ENCODE peak calls at places on chromosomes 13 and 19, in five cellular contexts. F is effector memory CD4-positive, alpha-beta T cell; Z is IMR-90; Q is fibroblast of lung; R is adrenal gland. Y is an unnamed sample.
A peak's percentile ranks its signal among the peaks of the same experiment; 100 is the strongest.

GRCh38 chr13:28659611-28659970 is 661 bp downstream of the POMP start:
- DNase-seq in F (no peak), Z (peak; percentile 75), Q (peak; percentile 57), R (peak; percentile 13), Y (no peak)

GRCh38 chr13:110137677-110138008 is 169.3 kb downstream of the COL4A1 start:
- DNase-seq in F (no peak), Z (no peak), Q (no peak), R (peak; percentile 52), Y (peak; percentile 63)

GRCh38 chr13:57787058-57787791 is 155.7 kb downstream of the PCDH17 start:
- DNase-seq in F (no peak), Z (no peak), Q (no peak), R (no peak), Y (no peak)

GRCh38 chr13:19993024-19993423 is 34.5 kb downstream of the ZMYM2 start:
- DNase-seq in F (no peak), Z (no peak), Q (no peak), R (no peak), Y (no peak)

GRCh38 chr19:662207-662961 is 630 bp downstream of the RNF126 start:
- DNase-seq in F (peak; percentile 61), Z (peak; percentile 38), Q (no peak), R (peak; percentile 54), Y (no peak)

GRCh38 chr19:16327911-16328823 is 3.5 kb downstream of the KLF2 start:
- DNase-seq in F (peak; percentile 57), Z (peak; percentile 86), Q (peak; percentile 96), R (peak; percentile 83), Y (no peak)

GRCh38 chr19:12974301-12975220 is 5.2 kb downstream of the DAND5 start:
- DNase-seq in F (no peak), Z (no peak), Q (no peak), R (no peak), Y (no peak)

GRCh38 chr13:51684076-51684475 is 99.8 kb downstream of the WDFY2 start:
- DNase-seq in F (no peak), Z (peak; percentile 49), Q (no peak), R (no peak), Y (no peak)

GRCh38 chr13:97165527-97166425 is 56.4 kb upstream of the MBNL2 start:
- DNase-seq in F (no peak), Z (no peak), Q (no peak), R (no peak), Y (no peak)

GRCh38 chr19:7883796-7884570 is 4.3 kb upstream of the LRRC8E start:
- DNase-seq in F (no peak), Z (peak; percentile 33), Q (peak; percentile 23), R (no peak), Y (no peak)

GRCh38 chr19:39845621-39846175 is 481 bp downstream of the FBL start:
- DNase-seq in F (no peak), Z (no peak), Q (no peak), R (no peak), Y (no peak)

GRCh38 chr13:30021611-30022010 is 171.2 kb upstream of the UBL3 start:
- DNase-seq in F (no peak), Z (peak; percentile 37), Q (no peak), R (no peak), Y (no peak)

GRCh38 chr19:9839415-9839814 is 4.3 kb downstream of the PIN1 start:
- DNase-seq in F (no peak), Z (peak; percentile 51), Q (peak; percentile 75), R (no peak), Y (no peak)

GRCh38 chr19:19554074-19555023 is 16.3 kb downstream of the CILP2 start:
- DNase-seq in F (peak; percentile 34), Z (peak; percentile 21), Q (peak; percentile 35), R (peak; percentile 53), Y (peak; percentile 27)

GRCh38 chr13:112744306-112745021 is 54.6 kb downstream of the ATP11A start:
- DNase-seq in F (no peak), Z (peak; percentile 63), Q (peak; percentile 49), R (no peak), Y (no peak)

GRCh38 chr19:20482721-20483120 is 82.9 kb downstream of the ZNF737 start:
- DNase-seq in F (peak; percentile 2), Z (no peak), Q (no peak), R (no peak), Y (no peak)

GRCh38 chr19:47514151-47514868 is 553 bp downstream of the NAPA start:
- DNase-seq in F (no peak), Z (no peak), Q (no peak), R (no peak), Y (no peak)

GRCh38 chr13:77477299-77477848 is 58.1 kb upstream of the SCEL start:
- DNase-seq in F (no peak), Z (no peak), Q (no peak), R (no peak), Y (no peak)

GRCh38 chr19:12521996-12522395 is 29.3 kb downstream of the ZNF564 start:
- DNase-seq in F (no peak), Z (no peak), Q (no peak), R (no peak), Y (no peak)

GRCh38 chr13:45433381-45433790 is 15.2 kb upstream of the SLC25A30 start:
- DNase-seq in F (no peak), Z (no peak), Q (no peak), R (no peak), Y (no peak)

DNA sequence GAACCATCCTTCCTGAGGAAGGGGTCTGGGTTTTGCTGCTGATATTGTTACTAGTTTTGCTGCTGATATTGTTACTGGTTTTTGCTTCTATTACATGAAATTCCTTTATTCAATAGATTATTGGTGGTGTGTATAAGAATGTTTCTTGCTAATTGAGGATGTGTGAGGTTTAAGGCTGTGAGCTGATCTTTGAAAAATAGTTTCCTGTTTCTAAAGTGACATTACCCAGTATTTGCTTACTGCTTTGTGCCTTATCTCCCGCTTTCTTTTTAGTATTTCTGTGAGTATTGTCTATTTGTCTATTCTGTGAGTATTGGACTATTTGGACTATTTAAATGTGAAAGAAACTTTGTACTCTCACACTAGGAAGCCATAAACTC is 38.2 kb upstream of the C1QTNF9 start:
- DNase-seq in F (no peak), Z (no peak), Q (no peak), R (no peak), Y (no peak)
- H3K4me1 ChIP-seq in F (peaks cover 70% of the 10 kb centered on the region), Z (peaks cover 18% of the 10 kb centered on the region), Q (peaks cover 6% of the 10 kb centered on the region), R (peaks cover 47% of the 10 kb centered on the region), Y (peaks cover 25% of the 10 kb centered on the region)

GRCh38 chr19:3054972-3055740 is 7.1 kb downstream of the TLE5 start:
- DNase-seq in F (no peak), Z (peak; percentile 17), Q (no peak), R (no peak), Y (peak; percentile 88)
- H3K27ac ChIP-seq in F (no peak overlapping the region), Z (no peak overlapping the region), Q (no peak overlapping the region), R (peak overlapping the region; percentile 70), Y (peak overlapping the region; percentile 30)

GRCh38 chr19:45621976-45622503 is 17.2 kb downstream of the EML2 start:
- DNase-seq in F (no peak), Z (no peak), Q (no peak), R (no peak), Y (no peak)

GRCh38 chr19:45615795-45616708 is 14.0 kb upstream of the GPR4 start:
- DNase-seq in F (peak; percentile 64), Z (peak; percentile 80), Q (peak; percentile 80), R (peak; percentile 95), Y (peak; percentile 48)

GRCh38 chr19:45621389-45621788 is 17.8 kb downstream of the EML2 start:
- DNase-seq in F (no peak), Z (no peak), Q (no peak), R (no peak), Y (no peak)

GRCh38 chr19:45613926-45614725 is 12.1 kb upstream of the GPR4 start:
- DNase-seq in F (no peak), Z (peak; percentile 93), Q (peak; percentile 87), R (peak; percentile 65), Y (peak; percentile 84)

GRCh38 chr19:45616709-45617027 is 14.7 kb upstream of the GPR4 start:
- DNase-seq in F (no peak), Z (no peak), Q (no peak), R (no peak), Y (no peak)
- H3K4me3 ChIP-seq in F (no peak overlapping the region), Z (no peak overlapping the region), Q (no peak overlapping the region), R (no peak overlapping the region), Y (no peak overlapping the region)

GRCh38 chr13:102128216-102128800 is 273.5 kb downstream of the FGF14 start:
- DNase-seq in F (no peak), Z (peak; percentile 42), Q (peak; percentile 84), R (no peak), Y (no peak)
- H3K4me1 ChIP-seq in F (no peaks in the 10 kb centered on the region), Z (no peaks in the 10 kb centered on the region), Q (peaks cover 2% of the 10 kb centered on the region), R (no peaks in the 10 kb centered on the region), Y (no peaks in the 10 kb centered on the region)

GRCh38 chr19:3637621-3638020 is 11.0 kb upstream of the CACTIN start:
- DNase-seq in F (no peak), Z (no peak), Q (no peak), R (no peak), Y (no peak)
- H3K27ac ChIP-seq in F (no peak overlapping the region), Z (no peak overlapping the region), Q (no peak overlapping the region), R (no peak overlapping the region), Y (no peak overlapping the region)

GRCh38 chr13:26616126-26616525 is 58.6 kb downstream of the WASF3 start:
- DNase-seq in F (no peak), Z (peak; percentile 72), Q (peak; percentile 21), R (no peak), Y (no peak)
- H3K4me3 ChIP-seq in F (no peak overlapping the region), Z (no peak overlapping the region), Q (no peak overlapping the region), R (no peak overlapping the region), Y (no peak overlapping the region)